ENCODE peak calls at places on chromosomes 4 and X, in four cellular contexts. D is neural progenitor cell, T is mammary epithelial cell, Z is hepatocyte. B is an unnamed sample.

GRCh38 chrX:66030505-66031317 is 9.2 kb downstream of the VSIG4 start:
- DNase-seq in D (peak), T (peak), Z (peak), B (peak)

GRCh38 chrX:11667286-11667685 is 1.6 kb upstream of the ARHGAP6 start:
- DNase-seq in D (no peak), T (no peak), Z (no peak), B (no peak)

GRCh38 chr4:85028910-85029309 is 62.4 kb upstream of the WDFY3 start:
- DNase-seq in D (no peak), T (no peak), Z (peak), B (no peak)

GRCh38 chr4:133320576-133321170 is 171.6 kb downstream of the PCDH10 start:
- DNase-seq in D (peak), T (peak), Z (peak), B (peak)

GRCh38 chr4:131091896-131092295 is 1995.9 kb downstream of the C4orf33 start:
- DNase-seq in D (peak), T (peak), Z (peak), B (peak)

GRCh38 chr4:138599965-138600364 is 357.8 kb upstream of the SLC7A11 start:
- DNase-seq in D (no peak), T (no peak), Z (no peak), B (no peak)

GRCh38 chrX:40108084-40108958 is 10.6 kb upstream of the BCOR start:
- DNase-seq in D (peak), T (no peak), Z (peak), B (no peak)

GRCh38 chr4:17066972-17067371 is 168.5 kb upstream of the LDB2 start:
- DNase-seq in D (no peak), T (peak), Z (peak), B (no peak)

GRCh38 chr4:19739101-19739651 is 512.5 kb upstream of the SLIT2 start:
- DNase-seq in D (no peak), T (peak), Z (peak), B (no peak)

GRCh38 chrX:49959602-49960001 is 37.2 kb downstream of the CLCN5 start:
- DNase-seq in D (no peak), T (no peak), Z (no peak), B (no peak)

GRCh38 chr4:1711055-1711905 is 839 bp downstream of the SLBP start:
- DNase-seq in D (peak), T (peak), Z (peak), B (peak)

GRCh38 chr4:80270321-80270720 is 3.9 kb downstream of the FGF5 start:
- DNase-seq in D (no peak), T (no peak), Z (no peak), B (no peak)

GRCh38 chrX:115988825-115989224 is 181.7 kb upstream of the AGTR2 start:
- DNase-seq in D (no peak), T (no peak), Z (no peak), B (no peak)

GRCh38 chr4:20254517-20255250 is 3.0 kb downstream of the SLIT2 start:
- DNase-seq in D (peak), T (no peak), Z (peak), B (no peak)

GRCh38 chrX:118536687-118537461 is 41.3 kb downstream of the DOCK11 start:
- DNase-seq in D (peak), T (no peak), Z (no peak), B (peak)

GRCh38 chr4:103105558-103106356 is 6.1 kb upstream of the BDH2 start:
- DNase-seq in D (no peak), T (no peak), Z (no peak), B (no peak)

GRCh38 chr4:144174401-144175067 is 34.0 kb upstream of the GYPA start:
- DNase-seq in D (peak), T (peak), Z (peak), B (peak)

GRCh38 chr4:15197005-15197404 is 194.7 kb downstream of the CPEB2 start:
- DNase-seq in D (peak), T (peak), Z (peak), B (no peak)

GRCh38 chr4:154464654-154465053 is 26.9 kb downstream of the DCHS2 start:
- DNase-seq in D (no peak), T (peak), Z (no peak), B (no peak)

DNA sequence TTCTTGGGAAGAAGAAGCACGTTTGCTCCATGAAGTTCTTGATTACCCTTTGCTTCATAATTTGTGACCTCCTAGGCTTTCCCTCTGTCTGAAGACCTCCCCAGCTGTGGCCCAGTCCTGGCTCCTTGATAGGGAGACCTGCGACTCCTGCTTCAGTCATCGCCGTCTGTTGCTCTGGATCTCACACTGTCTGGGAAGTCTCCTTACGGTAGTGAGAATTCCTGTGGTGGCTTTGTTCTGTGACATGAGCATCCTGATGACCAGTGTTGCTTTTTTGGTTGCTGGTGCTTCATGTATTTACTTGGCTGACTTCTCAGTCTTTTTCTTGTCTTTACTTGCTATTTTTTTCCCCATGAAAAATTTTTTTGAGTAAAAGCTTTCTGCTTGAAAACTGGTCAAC is 44.2 kb downstream of the JADE1 start:
- DNase-seq in D (no peak), T (no peak), Z (no peak), B (no peak)
- H3K4me2 ChIP-seq in D (no peak), T (no peak), Z (no peak), B (no peak)

DNA sequence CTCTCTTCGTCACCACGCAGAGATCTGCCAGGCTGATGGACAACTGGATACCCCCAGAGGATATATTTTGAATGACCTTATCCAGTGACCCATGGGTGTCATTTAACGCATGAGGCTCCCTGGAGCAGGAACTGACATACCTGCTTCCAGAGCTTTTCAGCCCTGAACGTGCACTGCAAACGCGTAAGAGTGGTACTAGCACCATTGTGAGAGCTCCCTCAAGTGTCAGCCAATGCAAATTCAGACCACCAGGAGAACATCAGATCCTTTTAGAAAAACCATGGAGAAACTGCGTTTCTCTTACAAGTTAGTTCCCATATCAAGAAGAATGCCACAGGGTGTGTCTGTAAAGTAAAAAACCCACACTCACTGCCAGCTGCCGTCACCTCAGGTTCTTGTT is 7.3 kb downstream of the TREX2 start:
- DNase-seq in D (peak), T (no peak), Z (peak), B (peak)
- TF ChIP-seq CTCF in D (peak), T (no peak), Z (peak), B (peak)

DNA sequence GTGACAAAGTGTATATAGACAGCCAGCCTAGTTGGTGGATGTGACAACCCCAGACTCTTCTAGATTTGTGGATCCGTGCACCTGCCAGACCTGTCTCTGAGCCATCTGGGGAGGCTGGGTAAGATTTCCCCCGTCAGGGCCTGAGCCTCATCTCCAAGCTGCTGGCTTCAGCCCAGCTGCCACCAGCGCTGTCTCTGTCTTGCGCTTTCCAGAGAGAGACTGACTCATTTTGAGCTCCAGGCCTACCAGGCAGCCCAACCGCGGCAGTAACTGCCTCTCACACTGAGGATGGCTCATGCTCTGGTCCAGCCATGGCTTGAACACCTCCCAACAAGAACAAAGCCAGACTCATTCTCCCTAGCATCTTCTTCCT is 26.4 kb downstream of the NOP14 start:
- DNase-seq in D (no peak), T (peak), Z (peak), B (peak)
- H3K4me3 ChIP-seq in D (no peak), T (no peak), Z (no peak), B (peak)

GRCh38 chr4:25001499-25001898 is 29.2 kb downstream of the LGI2 start:
- DNase-seq in D (no peak), T (no peak), Z (no peak), B (no peak)
- H3K4me2 ChIP-seq in D (no peak), T (no peak), Z (no peak), B (no peak)

GRCh38 chr4:100248476-100248875 is 58.2 kb upstream of the DDIT4L start:
- DNase-seq in D (no peak), T (no peak), Z (no peak), B (no peak)

GRCh38 chr4:100244347-100244746 is 54.1 kb upstream of the DDIT4L start:
- DNase-seq in D (no peak), T (no peak), Z (no peak), B (no peak)

GRCh38 chr4:100246697-100247096 is 56.4 kb upstream of the DDIT4L start:
- DNase-seq in D (no peak), T (no peak), Z (no peak), B (no peak)
- TF ChIP-seq CTCF in D (no peak), T (no peak), Z (no peak), B (no peak)

DNA sequence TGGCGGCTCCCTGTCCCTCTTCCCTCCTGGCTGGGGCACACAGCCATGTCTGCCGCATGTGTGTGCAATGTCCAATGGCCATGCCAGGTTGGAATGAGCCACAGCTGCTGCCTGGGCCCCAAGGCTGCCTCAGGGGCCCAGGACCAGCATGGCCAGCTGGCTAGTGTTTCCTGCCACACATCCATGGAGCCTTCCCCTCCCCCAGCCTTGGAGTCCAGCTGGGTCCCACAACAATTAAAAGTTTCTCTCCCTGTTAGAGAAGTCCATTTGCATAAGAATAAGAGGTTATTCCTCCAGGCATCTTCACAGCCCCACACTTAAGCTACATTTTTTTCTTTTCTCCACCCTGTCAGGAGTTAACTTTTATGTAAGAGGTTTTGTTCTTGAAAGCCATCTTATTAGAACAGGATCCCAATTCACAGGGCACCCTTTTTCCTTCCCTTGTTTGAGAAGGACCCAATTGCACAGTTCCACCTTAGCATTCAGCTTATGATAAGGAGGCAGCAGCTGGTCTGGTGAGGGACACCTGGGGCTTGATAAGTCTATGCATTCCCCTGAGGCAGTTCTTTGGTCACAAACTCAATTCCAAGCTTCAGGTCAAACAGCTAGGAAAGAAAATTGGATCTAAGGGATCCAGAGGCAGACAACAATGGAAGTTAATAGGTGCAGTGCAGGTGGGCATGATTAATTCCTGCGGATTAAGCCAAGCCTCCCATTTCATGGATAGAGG is 963.3 kb upstream of the GRIA3 start:
- DNase-seq in D (peak), T (no peak), Z (no peak), B (no peak)
- H3K4me3 ChIP-seq in D (peak), T (no peak), Z (no peak), B (no peak)

DNA sequence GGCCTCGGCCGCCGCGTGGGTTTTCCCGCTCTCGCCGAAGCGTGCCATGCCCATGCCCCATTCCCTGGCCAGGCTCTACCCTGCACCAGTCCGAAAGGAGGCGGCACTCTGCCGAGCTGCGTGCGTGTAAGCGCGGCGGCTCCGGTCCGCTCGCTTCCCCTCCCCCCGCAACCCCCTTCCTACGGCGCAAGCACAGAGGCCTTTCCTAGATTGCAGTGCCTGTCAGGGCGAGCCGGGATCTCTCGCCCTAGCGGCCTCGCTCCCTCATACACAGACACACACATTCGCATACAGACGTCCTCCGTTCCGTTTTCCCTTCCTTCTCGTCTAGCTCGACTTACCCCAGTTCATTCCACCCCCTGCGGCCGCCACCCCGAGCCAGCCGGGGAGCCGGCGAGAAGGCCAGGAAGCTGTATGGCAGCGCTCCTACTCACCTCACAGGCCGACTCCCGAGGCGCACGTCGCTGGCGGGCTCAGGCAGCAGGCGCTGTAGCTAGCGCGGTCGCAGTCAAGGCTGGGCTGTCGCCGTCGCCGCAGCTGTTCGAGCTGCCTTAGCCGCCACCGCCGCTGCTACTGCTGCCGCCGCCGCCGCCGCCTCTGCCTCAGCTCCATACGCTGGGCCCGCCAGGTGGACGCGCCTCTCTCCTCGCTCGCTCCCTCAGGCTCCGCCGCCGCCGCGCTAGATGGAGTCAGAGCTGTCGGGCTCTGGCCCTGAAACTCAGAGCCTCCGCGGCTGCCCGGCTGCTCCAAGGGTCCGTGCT is 623 bp downstream of the NEXMIF start:
- DNase-seq in D (peak), T (peak), Z (peak), B (no peak)
- H3K4me2 ChIP-seq in D (peak), T (peak), Z (peak), B (no peak)